ENCODE peak calls at places on chromosomes 7 and 10, in six cellular contexts. One of them, this sample, is unnamed. For H3K9me3, the result is how much of the 10 kb centered on the place peaks cover.

GRCh38 chr10:73758704-73759511 is 14.7 kb downstream of the SEC24C start:
- DNase-seq in left lung: no peak
- DNase-seq in SJSA1: no peak
- DNase-seq in ascending aorta: no peak
- DNase-seq in stomach: no peak
- DNase-seq in heart left ventricle: no peak
- DNase-seq in this sample: no peak

GRCh38 chr10:131519723-131520122 is 208.2 kb upstream of the TCERG1L start:
- DNase-seq in left lung: no peak
- DNase-seq in SJSA1: no peak
- DNase-seq in ascending aorta: no peak
- DNase-seq in stomach: no peak
- DNase-seq in heart left ventricle: no peak
- DNase-seq in this sample: no peak

GRCh38 chr7:137880432-137880831 is 33.7 kb upstream of the DGKI start:
- DNase-seq in left lung: no peak
- DNase-seq in SJSA1: no peak
- DNase-seq in ascending aorta: peak
- DNase-seq in stomach: no peak
- DNase-seq in heart left ventricle: no peak
- DNase-seq in this sample: no peak

GRCh38 chr7:20144801-20145200 is 72.4 kb downstream of the MACC1 start:
- DNase-seq in left lung: no peak
- DNase-seq in SJSA1: no peak
- DNase-seq in ascending aorta: no peak
- DNase-seq in stomach: no peak
- DNase-seq in heart left ventricle: no peak
- DNase-seq in this sample: no peak

GRCh38 chr7:128104109-128104742 is 73.0 kb upstream of the LRRC4 start:
- DNase-seq in left lung: no peak
- DNase-seq in SJSA1: no peak
- DNase-seq in ascending aorta: no peak
- DNase-seq in stomach: no peak
- DNase-seq in heart left ventricle: no peak
- DNase-seq in this sample: no peak

GRCh38 chr7:11457419-11457818 is 374.6 kb downstream of the THSD7A start:
- DNase-seq in left lung: no peak
- DNase-seq in SJSA1: no peak
- DNase-seq in ascending aorta: no peak
- DNase-seq in stomach: no peak
- DNase-seq in heart left ventricle: no peak
- DNase-seq in this sample: no peak

GRCh38 chr10:119654540-119654939 is 3.4 kb downstream of the BAG3 start:
- DNase-seq in left lung: peak
- DNase-seq in SJSA1: no peak
- DNase-seq in ascending aorta: peak
- DNase-seq in stomach: peak
- DNase-seq in heart left ventricle: peak
- DNase-seq in this sample: peak

GRCh38 chr10:79239275-79239779 is 107.9 kb upstream of the PPIF start:
- DNase-seq in left lung: peak
- DNase-seq in SJSA1: peak
- DNase-seq in ascending aorta: no peak
- DNase-seq in stomach: no peak
- DNase-seq in heart left ventricle: no peak
- DNase-seq in this sample: peak

GRCh38 chr7:44447874-44448425 is 42.5 kb downstream of the NUDCD3 start:
- DNase-seq in left lung: no peak
- DNase-seq in SJSA1: no peak
- DNase-seq in ascending aorta: no peak
- DNase-seq in stomach: no peak
- DNase-seq in heart left ventricle: no peak
- DNase-seq in this sample: no peak

GRCh38 chr10:132556994-132557441 is 19.4 kb downstream of the INPP5A start:
- DNase-seq in left lung: peak
- DNase-seq in SJSA1: no peak
- DNase-seq in ascending aorta: no peak
- DNase-seq in stomach: no peak
- DNase-seq in heart left ventricle: no peak
- DNase-seq in this sample: no peak

GRCh38 chr7:51645298-51645697 is 328.7 kb upstream of the COBL start:
- DNase-seq in left lung: no peak
- DNase-seq in SJSA1: no peak
- DNase-seq in ascending aorta: no peak
- DNase-seq in stomach: no peak
- DNase-seq in heart left ventricle: no peak
- DNase-seq in this sample: no peak

GRCh38 chr7:85156661-85157213 is 30.1 kb downstream of the SEMA3D start:
- DNase-seq in left lung: no peak
- DNase-seq in SJSA1: no peak
- DNase-seq in ascending aorta: no peak
- DNase-seq in stomach: no peak
- DNase-seq in heart left ventricle: no peak
- DNase-seq in this sample: no peak

GRCh38 chr10:109886788-109887155 is 36.5 kb downstream of the XPNPEP1 start:
- DNase-seq in left lung: no peak
- DNase-seq in SJSA1: no peak
- DNase-seq in ascending aorta: no peak
- DNase-seq in stomach: no peak
- DNase-seq in heart left ventricle: no peak
- DNase-seq in this sample: no peak

GRCh38 chr10:88254091-88254490 is 329.0 kb downstream of the RNLS start:
- DNase-seq in left lung: no peak
- DNase-seq in SJSA1: peak
- DNase-seq in ascending aorta: no peak
- DNase-seq in stomach: no peak
- DNase-seq in heart left ventricle: no peak
- DNase-seq in this sample: no peak

GRCh38 chr7:5470721-5471311 is 47.2 kb upstream of the TNRC18 start:
- DNase-seq in left lung: no peak
- DNase-seq in SJSA1: no peak
- DNase-seq in ascending aorta: no peak
- DNase-seq in stomach: no peak
- DNase-seq in heart left ventricle: peak
- DNase-seq in this sample: no peak

GRCh38 chr10:118944959-118945622 is 84.4 kb upstream of the NANOS1 start:
- DNase-seq in left lung: no peak
- DNase-seq in SJSA1: peak
- DNase-seq in ascending aorta: no peak
- DNase-seq in stomach: no peak
- DNase-seq in heart left ventricle: no peak
- DNase-seq in this sample: no peak

GRCh38 chr10:72030762-72031543 is 57.4 kb downstream of the SPOCK2 start:
- DNase-seq in left lung: no peak
- DNase-seq in SJSA1: no peak
- DNase-seq in ascending aorta: no peak
- DNase-seq in stomach: peak
- DNase-seq in heart left ventricle: peak
- DNase-seq in this sample: peak

GRCh38 chr7:46764100-46764941 is 817.6 kb downstream of the TNS3 start:
- DNase-seq in left lung: no peak
- DNase-seq in SJSA1: peak
- DNase-seq in ascending aorta: peak
- DNase-seq in stomach: peak
- DNase-seq in heart left ventricle: peak
- DNase-seq in this sample: no peak

GRCh38 chr10:75497997-75498797 is 66.8 kb downstream of the LRMDA start:
- DNase-seq in left lung: no peak
- DNase-seq in SJSA1: no peak
- DNase-seq in ascending aorta: peak
- DNase-seq in stomach: peak
- DNase-seq in heart left ventricle: no peak
- DNase-seq in this sample: no peak

GRCh38 chr10:100747061-100747825 is 1.9 kb downstream of the PAX2 start:
- DNase-seq in left lung: no peak
- DNase-seq in SJSA1: no peak
- DNase-seq in ascending aorta: no peak
- DNase-seq in stomach: no peak
- DNase-seq in heart left ventricle: no peak
- DNase-seq in this sample: no peak

GRCh38 chr10:117663750-117664149 is 121.2 kb downstream of the EMX2 start:
- DNase-seq in left lung: no peak
- DNase-seq in SJSA1: no peak
- DNase-seq in ascending aorta: no peak
- DNase-seq in stomach: no peak
- DNase-seq in heart left ventricle: no peak
- DNase-seq in this sample: no peak

GRCh38 chr7:19113855-19114590 is 3.4 kb downstream of the TWIST1 start:
- DNase-seq in left lung: no peak
- DNase-seq in SJSA1: no peak
- DNase-seq in ascending aorta: no peak
- DNase-seq in stomach: no peak
- DNase-seq in heart left ventricle: no peak
- DNase-seq in this sample: no peak

GRCh38 chr10:77850620-77851231 is 75.8 kb downstream of the DLG5 start:
- DNase-seq in left lung: no peak
- DNase-seq in SJSA1: no peak
- DNase-seq in ascending aorta: no peak
- DNase-seq in stomach: no peak
- DNase-seq in heart left ventricle: no peak
- DNase-seq in this sample: no peak

GRCh38 chr7:66330961-66331360 is 125.8 kb downstream of the TPST1 start:
- DNase-seq in left lung: no peak
- DNase-seq in SJSA1: no peak
- DNase-seq in ascending aorta: no peak
- DNase-seq in stomach: no peak
- DNase-seq in heart left ventricle: peak
- DNase-seq in this sample: no peak

GRCh38 chr10:3162533-3162932 is 10.0 kb downstream of the PITRM1 start:
- DNase-seq in left lung: no peak
- DNase-seq in SJSA1: peak
- DNase-seq in ascending aorta: peak
- DNase-seq in stomach: no peak
- DNase-seq in heart left ventricle: no peak
- DNase-seq in this sample: no peak

GRCh38 chr10:72692897-72693598 is 1.1 kb downstream of the MCU start:
- DNase-seq in left lung: no peak
- DNase-seq in SJSA1: no peak
- DNase-seq in ascending aorta: no peak
- DNase-seq in stomach: no peak
- DNase-seq in heart left ventricle: no peak
- DNase-seq in this sample: no peak

GRCh38 chr7:34451923-34452322 is 206.1 kb upstream of the NPSR1 start:
- DNase-seq in left lung: no peak
- DNase-seq in SJSA1: no peak
- DNase-seq in ascending aorta: no peak
- DNase-seq in stomach: no peak
- DNase-seq in heart left ventricle: no peak
- DNase-seq in this sample: no peak
- H3K9me3 ChIP-seq in left lung: under half
- H3K9me3 ChIP-seq in SJSA1: under half
- H3K9me3 ChIP-seq in ascending aorta: under half
- H3K9me3 ChIP-seq in stomach: under half
- H3K9me3 ChIP-seq in heart left ventricle: under half
- H3K9me3 ChIP-seq in this sample: under half

GRCh38 chr7:64602086-64602485 is 39.2 kb upstream of the ZNF680 start:
- DNase-seq in left lung: no peak
- DNase-seq in SJSA1: no peak
- DNase-seq in ascending aorta: no peak
- DNase-seq in stomach: no peak
- DNase-seq in heart left ventricle: no peak
- DNase-seq in this sample: no peak
- H3K9me3 ChIP-seq in left lung: under half
- H3K9me3 ChIP-seq in SJSA1: under half
- H3K9me3 ChIP-seq in ascending aorta: under half
- H3K9me3 ChIP-seq in stomach: under half
- H3K9me3 ChIP-seq in heart left ventricle: under half
- H3K9me3 ChIP-seq in this sample: under half

DNA sequence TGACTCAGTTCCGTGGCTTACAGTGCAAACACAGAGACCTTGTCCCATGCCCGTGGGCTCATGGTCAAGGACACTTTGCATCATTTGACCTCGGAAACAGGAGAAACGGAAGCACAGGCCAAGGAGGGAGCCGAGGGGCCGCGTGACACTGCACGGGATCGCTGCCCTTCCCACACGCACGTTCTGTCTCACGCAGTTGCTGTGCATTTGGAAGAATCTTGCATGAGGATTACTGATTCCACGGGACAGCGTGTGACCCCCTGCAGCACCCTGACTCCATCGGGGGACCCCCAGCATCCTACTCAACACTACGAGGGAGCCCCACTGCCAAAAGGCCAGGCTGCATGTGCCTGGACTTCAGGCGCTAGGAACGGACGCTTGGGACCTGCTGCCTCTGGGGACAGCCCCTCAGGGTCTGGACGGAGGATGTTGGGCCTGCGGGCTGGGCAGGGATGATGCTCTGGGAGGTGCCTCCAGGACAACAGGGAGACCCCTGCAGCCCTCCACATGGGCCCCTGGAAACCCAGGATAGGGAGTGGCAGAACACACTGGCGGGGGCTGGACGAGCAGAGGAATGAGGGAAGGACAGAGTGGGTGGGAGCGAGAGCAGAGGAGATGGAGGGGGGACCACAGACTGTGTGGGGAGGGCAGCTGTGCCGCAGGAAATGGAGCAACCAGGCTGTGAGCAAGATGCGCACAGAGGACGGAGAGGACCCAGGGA is 222.2 kb downstream of the DNAJB6 start:
- DNase-seq in left lung: peak
- DNase-seq in SJSA1: no peak
- DNase-seq in ascending aorta: no peak
- DNase-seq in stomach: no peak
- DNase-seq in heart left ventricle: no peak
- DNase-seq in this sample: no peak
- H3K9me3 ChIP-seq in left lung: under half
- H3K9me3 ChIP-seq in SJSA1: under half
- H3K9me3 ChIP-seq in ascending aorta: under half
- H3K9me3 ChIP-seq in stomach: under half
- H3K9me3 ChIP-seq in heart left ventricle: under half
- H3K9me3 ChIP-seq in this sample: under half

GRCh38 chr10:20372748-20373147 is 524.4 kb downstream of the NEBL start:
- DNase-seq in left lung: no peak
- DNase-seq in SJSA1: no peak
- DNase-seq in ascending aorta: no peak
- DNase-seq in stomach: no peak
- DNase-seq in heart left ventricle: no peak
- DNase-seq in this sample: no peak

DNA sequence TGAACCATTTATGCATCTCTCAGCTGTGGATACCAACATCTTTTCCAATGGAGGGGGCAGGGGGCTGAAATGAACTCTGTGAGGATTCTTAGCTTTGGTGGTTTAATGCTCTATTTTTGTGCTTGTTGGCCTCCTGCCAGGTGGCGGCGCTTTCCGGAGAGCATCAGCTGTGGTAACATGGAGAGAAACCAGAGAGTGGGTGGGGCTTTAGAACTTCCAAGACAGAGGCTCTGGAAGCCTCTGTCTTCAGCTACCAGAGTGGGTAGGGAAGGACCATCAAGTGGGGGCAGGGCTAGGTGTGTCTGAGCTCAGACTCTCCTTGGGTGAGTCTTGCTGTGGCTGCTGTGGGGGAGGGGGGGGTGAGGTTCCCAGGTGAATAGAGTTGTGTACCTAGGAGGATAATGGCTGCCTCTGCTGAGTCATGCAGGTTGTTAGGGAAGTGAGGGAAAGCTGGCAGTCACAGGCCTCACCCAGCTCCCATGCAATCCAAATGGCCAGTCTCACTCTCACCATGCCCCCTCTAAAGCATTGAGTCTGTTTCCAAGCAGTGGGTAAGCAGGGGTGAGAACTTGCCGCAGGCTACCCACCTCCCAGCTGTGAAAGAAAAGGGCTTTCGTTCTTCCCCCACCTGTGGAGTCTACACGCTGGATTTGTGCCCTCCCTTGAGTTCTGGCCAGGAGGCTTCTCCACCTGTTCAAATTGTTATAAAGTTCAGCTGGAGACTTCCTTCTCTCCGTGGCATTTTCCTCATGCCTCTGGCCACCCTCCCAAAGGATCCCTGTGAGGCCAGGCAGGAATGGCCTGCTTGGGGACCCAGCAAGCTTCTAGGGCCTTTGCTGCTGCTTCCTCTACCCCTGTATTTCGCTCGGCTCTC is 527.0 kb downstream of the NEBL start:
- DNase-seq in left lung: no peak
- DNase-seq in SJSA1: no peak
- DNase-seq in ascending aorta: no peak
- DNase-seq in stomach: no peak
- DNase-seq in heart left ventricle: no peak
- DNase-seq in this sample: no peak
- H3K9me3 ChIP-seq in left lung: under half
- H3K9me3 ChIP-seq in SJSA1: under half
- H3K9me3 ChIP-seq in ascending aorta: under half
- H3K9me3 ChIP-seq in stomach: under half
- H3K9me3 ChIP-seq in heart left ventricle: under half
- H3K9me3 ChIP-seq in this sample: under half

This sample was measured in pancreas.